ENCODE peak calls at places on chromosomes 12 and 14, in ten cellular contexts. Z is left lung; U is CD4-positive, CD25-positive, alpha-beta regulatory T cell; B is fibroblast of lung; A is ovary; R is mesendoderm; O is neural progenitor cell; Q is A549; X is heart left ventricle; F is substantia nigra. L is an unnamed sample.

GRCh38 chr14:89165189-89165809 is 251.7 kb downstream of the FOXN3 start:
- DNase-seq in U (no peak), X (no peak), O (no peak), A (no peak), Z (no peak), R (no peak), B (no peak), F (no peak), Q (no peak), L (peak)

GRCh38 chr14:70784886-70785285 is 24.4 kb downstream of the MAP3K9 start:
- DNase-seq in R (no peak), Q (no peak), O (no peak), A (no peak), U (no peak), F (no peak), B (no peak), Z (no peak), X (no peak), L (no peak)

GRCh38 chr14:68970096-68970612 is 8.9 kb downstream of the ACTN1 start:
- DNase-seq in Z (no peak), X (no peak), R (peak), F (no peak), A (no peak), B (no peak), Q (no peak), U (peak), O (no peak), L (no peak)

GRCh38 chr12:42794811-42795210 is 205.3 kb upstream of the PRICKLE1 start:
- DNase-seq in R (no peak), O (no peak), X (no peak), F (no peak), Q (no peak), Z (no peak), B (peak), U (no peak), A (no peak), L (no peak)

GRCh38 chr14:70640938-70641547 is 673 bp upstream of the TTC9 start:
- DNase-seq in F (no peak), X (no peak), Z (no peak), Q (peak), O (no peak), R (peak), U (peak), B (peak), A (peak), L (peak)

GRCh38 chr12:47274725-47275124 is 195.0 kb upstream of the AMIGO2 start:
- DNase-seq in U (no peak), Z (no peak), O (no peak), B (no peak), A (no peak), R (no peak), X (no peak), F (no peak), Q (no peak), L (no peak)

GRCh38 chr14:101286271-101287018 is 274.9 kb upstream of the DIO3 start:
- DNase-seq in X (no peak), B (no peak), A (peak), Q (no peak), F (no peak), U (no peak), O (no peak), Z (no peak), R (no peak), L (no peak)

GRCh38 chr12:69343357-69343756 is 4.8 kb upstream of the LYZ start:
- DNase-seq in X (no peak), O (no peak), R (no peak), Z (no peak), U (no peak), F (no peak), Q (no peak), B (no peak), A (no peak), L (no peak)

GRCh38 chr12:95545731-95546490 is 5.4 kb downstream of the USP44 start:
- DNase-seq in B (no peak), A (no peak), O (peak), Q (no peak), U (no peak), Z (no peak), R (no peak), F (no peak), X (no peak), L (no peak)

GRCh38 chr12:95546491-95546813 is 4.8 kb downstream of the USP44 start:
- DNase-seq in B (no peak), A (no peak), O (peak), Q (no peak), R (peak), Z (no peak), X (no peak), F (no peak), U (no peak), L (no peak)

GRCh38 chr12:95548539-95549391 is 2.5 kb downstream of the USP44 start:
- DNase-seq in O (peak), Z (peak), Q (peak), A (peak), R (peak), F (peak), X (peak), B (peak), U (peak), L (peak)

GRCh38 chr12:95548056-95548538 is 3.2 kb downstream of the USP44 start:
- DNase-seq in X (peak), Q (no peak), O (peak), F (no peak), B (no peak), U (peak), A (peak), R (peak), Z (peak), L (peak)

GRCh38 chr12:95547522-95548055 is 3.7 kb downstream of the USP44 start:
- DNase-seq in U (no peak), R (peak), X (no peak), A (no peak), F (no peak), B (peak), Q (no peak), Z (no peak), O (peak), L (peak)
- H3K27ac ChIP-seq in U (peak), R (no peak), X (peak), A (peak), F (no peak), B (peak), Q (no peak), Z (peak), O (peak), L (no peak)

GRCh38 chr12:95608252-95609033 is 57.2 kb upstream of the USP44 start:
- DNase-seq in F (no peak), R (no peak), A (peak), Z (peak), X (peak), U (no peak), Q (peak), B (peak), O (no peak), L (no peak)

GRCh38 chr12:95601626-95602025 is 50.4 kb upstream of the USP44 start:
- DNase-seq in R (no peak), B (peak), A (no peak), Z (no peak), X (no peak), F (no peak), U (no peak), Q (no peak), O (no peak), L (no peak)

GRCh38 chr12:95607642-95608041 is 56.4 kb upstream of the USP44 start:
- DNase-seq in Q (no peak), O (no peak), Z (no peak), F (no peak), A (no peak), B (no peak), U (no peak), X (no peak), R (no peak), L (no peak)

GRCh38 chr12:95605087-95605486 is 53.8 kb upstream of the USP44 start:
- DNase-seq in Q (no peak), R (peak), Z (no peak), X (no peak), A (no peak), U (no peak), F (no peak), B (peak), O (no peak), L (no peak)

GRCh38 chr12:95605875-95606274 is 54.6 kb upstream of the USP44 start:
- DNase-seq in Q (no peak), R (no peak), U (no peak), X (no peak), Z (no peak), A (no peak), O (no peak), B (peak), F (no peak), L (no peak)
- H3K27ac ChIP-seq in Q (peak), R (no peak), U (no peak), X (peak), Z (no peak), A (no peak), O (no peak), B (no peak), F (no peak), L (no peak)

GRCh38 chr12:91272456-91273063 is 89.9 kb upstream of the DCN start:
- DNase-seq in R (peak), A (peak), F (no peak), U (no peak), Z (no peak), Q (no peak), X (peak), O (peak), B (no peak), L (peak)

GRCh38 chr12:91276529-91276928 is 93.9 kb upstream of the DCN start:
- DNase-seq in B (no peak), Q (no peak), Z (no peak), R (no peak), O (no peak), U (no peak), X (no peak), F (no peak), A (no peak), L (no peak)

GRCh38 chr12:91274886-91275285 is 92.3 kb upstream of the DCN start:
- DNase-seq in U (no peak), F (no peak), Q (no peak), O (peak), Z (no peak), A (no peak), R (peak), X (no peak), B (peak), L (peak)

DNA sequence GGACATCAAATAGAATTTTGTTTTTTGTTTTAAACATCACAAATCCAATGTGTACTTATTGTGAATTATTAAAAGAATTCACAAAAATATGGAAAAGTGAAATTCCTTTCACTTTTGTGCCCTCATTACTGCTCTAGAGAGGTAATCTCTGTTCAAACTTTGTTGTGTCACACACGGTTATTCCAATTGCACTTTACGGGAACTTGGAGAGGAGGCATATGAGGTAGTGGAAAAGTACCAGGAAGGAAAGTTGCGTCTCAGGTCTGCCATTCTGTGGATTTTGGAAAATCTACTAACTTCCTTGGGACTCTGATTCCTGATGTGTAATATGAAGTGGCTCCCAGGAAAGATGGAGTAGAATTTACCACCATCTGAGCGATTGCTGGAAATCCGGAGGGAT is 90.9 kb upstream of the DCN start:
- DNase-seq in X (no peak), B (no peak), A (no peak), R (peak), Q (no peak), O (no peak), F (no peak), U (no peak), Z (no peak), L (peak)
- H3K27ac ChIP-seq in X (peak), B (no peak), A (peak), R (no peak), Q (no peak), O (no peak), F (no peak), U (no peak), Z (peak), L (no peak)

DNA sequence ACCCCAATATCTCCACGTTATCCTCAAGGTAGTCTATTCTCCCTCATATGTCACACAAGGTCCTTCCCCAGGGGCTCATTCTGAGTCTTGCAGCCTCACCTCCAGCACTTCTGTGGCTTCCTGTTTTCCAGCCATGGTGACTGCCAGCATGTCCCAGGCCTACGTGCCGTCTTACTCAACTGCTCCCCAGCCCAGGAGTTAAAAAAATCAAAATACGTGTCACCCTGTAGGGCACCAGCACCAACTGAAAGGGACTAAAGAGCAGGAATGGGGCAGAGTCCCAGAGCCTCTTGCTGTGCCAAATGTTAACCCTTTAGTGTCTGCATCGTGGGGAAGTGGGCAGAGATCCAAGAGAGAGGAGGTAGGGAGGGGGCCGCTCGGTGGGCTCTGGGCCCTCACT is 37.0 kb upstream of the MED13L start:
- DNase-seq in Z (no peak), F (no peak), A (no peak), O (no peak), X (no peak), U (no peak), B (no peak), R (no peak), Q (no peak), L (no peak)
- H3K27ac ChIP-seq in Z (no peak), F (no peak), A (no peak), O (no peak), X (no peak), U (no peak), B (no peak), R (no peak), Q (no peak), L (no peak)

GRCh38 chr12:26831959-26832816 is 806 bp downstream of the ITPR2 start:
- DNase-seq in F (peak), Q (peak), O (peak), R (peak), Z (peak), B (peak), X (peak), U (peak), A (peak), L (peak)
- H3K27ac ChIP-seq in F (peak), Q (peak), O (no peak), R (peak), Z (peak), B (peak), X (peak), U (peak), A (peak), L (peak)

L was measured in cardiac muscle cell.